ENCODE peak calls at places on chromosomes 12 and 14, in four cellular contexts. X is GM23248, I is adipocyte, R is transverse colon. L is an unnamed sample. For H3K9me3 and H3K27me3, the result is how much of the 10 kb centered on the place peaks cover.

GRCh38 chr12:93650626-93651025 is 26.5 kb upstream of the CRADD start:
- DNase-seq in X (no peak), I (no peak), R (no peak), L (no peak)

GRCh38 chr12:100987552-100988277 is 193.1 kb downstream of the ANO4 start:
- DNase-seq in X (peak), I (peak), R (no peak), L (no peak)

GRCh38 chr12:10409387-10409786 is at the start of gene KLRC4:
- DNase-seq in X (no peak), I (peak), R (no peak), L (no peak)

GRCh38 chr14:55180434-55180833 is 11.0 kb downstream of the DLGAP5 start:
- DNase-seq in X (no peak), I (no peak), R (no peak), L (no peak)

GRCh38 chr12:60278209-60278608 is 682.4 kb downstream of the SLC16A7 start:
- DNase-seq in X (no peak), I (no peak), R (no peak), L (no peak)

GRCh38 chr14:69372146-69372545 is 26.0 kb downstream of the ERH start:
- DNase-seq in X (no peak), I (no peak), R (no peak), L (no peak)

GRCh38 chr12:93626160-93626559 is 51.0 kb upstream of the CRADD start:
- DNase-seq in X (no peak), I (no peak), R (no peak), L (no peak)

GRCh38 chr12:52600941-52601481 is at the start of gene KRT72:
- DNase-seq in X (no peak), I (no peak), R (no peak), L (no peak)

GRCh38 chr12:95963104-95963503 is 20.0 kb downstream of the AMDHD1 start:
- DNase-seq in X (no peak), I (no peak), R (no peak), L (no peak)

GRCh38 chr14:59376691-59377090 is 88.5 kb downstream of the GPR135 start:
- DNase-seq in X (no peak), I (no peak), R (no peak), L (no peak)

GRCh38 chr14:65032319-65032718 is 45.6 kb downstream of the FNTB start:
- DNase-seq in X (no peak), I (no peak), R (peak), L (no peak)

GRCh38 chr12:131752457-131752856 is 41.6 kb downstream of the SFSWAP start:
- DNase-seq in X (no peak), I (no peak), R (no peak), L (no peak)

GRCh38 chr14:104796682-104797081 is 1.1 kb upstream of the AKT1 start:
- DNase-seq in X (no peak), I (no peak), R (no peak), L (no peak)

GRCh38 chr12:92030618-92031017 is 115.0 kb downstream of the BTG1 start:
- DNase-seq in X (no peak), I (peak), R (peak), L (peak)

GRCh38 chr12:78002878-78003277 is 172.2 kb downstream of the NAV3 start:
- DNase-seq in X (peak), I (peak), R (no peak), L (no peak)

GRCh38 chr12:143964-144649 is 69.8 kb downstream of the SLC6A12 start:
- DNase-seq in X (peak), I (no peak), R (peak), L (no peak)

GRCh38 chr12:80939231-80939950 is 1.7 kb upstream of the LIN7A start:
- DNase-seq in X (no peak), I (no peak), R (no peak), L (no peak)

GRCh38 chr12:105721051-105721825 is 390.7 kb downstream of the C12orf75 start:
- DNase-seq in X (peak), I (peak), R (no peak), L (no peak)

GRCh38 chr14:32349322-32349721 is 20.2 kb downstream of the AKAP6 start:
- DNase-seq in X (no peak), I (no peak), R (no peak), L (no peak)

GRCh38 chr14:90696728-90697127 is 119.5 kb downstream of the TTC7B start:
- DNase-seq in X (no peak), I (no peak), R (no peak), L (no peak)

GRCh38 chr14:68979021-68979721 is at the start of gene ACTN1:
- DNase-seq in X (peak), I (peak), R (peak), L (peak)

GRCh38 chr14:35747379-35747778 is 61.7 kb downstream of the RALGAPA1 start:
- DNase-seq in X (no peak), I (peak), R (no peak), L (no peak)

GRCh38 chr14:34857689-34858449 is 17.3 kb downstream of the BAZ1A start:
- DNase-seq in X (no peak), I (no peak), R (no peak), L (no peak)

GRCh38 chr14:68168460-68169109 is 349.0 kb downstream of the RAD51B start:
- DNase-seq in X (no peak), I (no peak), R (no peak), L (no peak)

GRCh38 chr12:79121486-79121885 is 256.9 kb downstream of the SYT1 start:
- DNase-seq in X (peak), I (no peak), R (no peak), L (no peak)

GRCh38 chr14:54502602-54503001 is 7.1 kb upstream of the CGRRF1 start:
- DNase-seq in X (peak), I (peak), R (no peak), L (no peak)

GRCh38 chr12:106586803-106587684 is 4.2 kb downstream of the RFX4 start:
- DNase-seq in X (no peak), I (peak), R (no peak), L (no peak)

GRCh38 chr12:83365317-83365716 is 678.6 kb downstream of the TMTC2 start:
- DNase-seq in X (no peak), I (no peak), R (no peak), L (no peak)

GRCh38 chr12:7039403-7039802 is 21.1 kb upstream of the C1S start:
- DNase-seq in X (no peak), I (no peak), R (no peak), L (no peak)

DNA sequence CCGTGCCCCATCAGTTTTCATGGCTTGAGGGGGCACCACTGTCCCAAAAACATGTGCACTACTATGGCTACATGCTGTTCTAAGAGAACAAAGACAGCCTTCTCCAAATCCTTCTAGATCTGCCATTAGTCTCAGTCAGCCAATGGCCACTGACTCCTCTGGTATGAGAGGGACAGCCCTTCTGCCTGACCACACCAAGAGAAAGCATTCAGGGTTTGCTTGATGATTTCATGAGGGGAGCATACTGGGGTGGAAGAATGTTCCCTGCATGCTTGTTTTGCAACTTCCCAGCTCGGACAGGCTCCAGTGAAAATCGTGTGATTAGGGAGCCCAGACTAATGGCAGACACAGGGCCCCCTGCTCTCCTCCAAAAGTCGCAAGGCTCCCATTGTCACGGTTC is 199.6 kb upstream of the ALG10B start:
- DNase-seq in X (no peak), I (peak), R (no peak), L (no peak)
- H3K9me3 ChIP-seq in X (under half), I (under half), R (under half), L (under half)

GRCh38 chr12:49949124-49949845 is 1.3 kb upstream of the AQP2 start:
- DNase-seq in X (no peak), I (no peak), R (no peak), L (no peak)

GRCh38 chr12:49952396-49953055 is 2.0 kb downstream of the AQP2 start:
- DNase-seq in X (no peak), I (no peak), R (no peak), L (no peak)

GRCh38 chr12:49951411-49952105 is 1.0 kb downstream of the AQP2 start:
- DNase-seq in X (no peak), I (no peak), R (no peak), L (no peak)

GRCh38 chr12:49949866-49950265 is 671 bp upstream of the AQP2 start:
- DNase-seq in X (no peak), I (no peak), R (no peak), L (no peak)

DNA sequence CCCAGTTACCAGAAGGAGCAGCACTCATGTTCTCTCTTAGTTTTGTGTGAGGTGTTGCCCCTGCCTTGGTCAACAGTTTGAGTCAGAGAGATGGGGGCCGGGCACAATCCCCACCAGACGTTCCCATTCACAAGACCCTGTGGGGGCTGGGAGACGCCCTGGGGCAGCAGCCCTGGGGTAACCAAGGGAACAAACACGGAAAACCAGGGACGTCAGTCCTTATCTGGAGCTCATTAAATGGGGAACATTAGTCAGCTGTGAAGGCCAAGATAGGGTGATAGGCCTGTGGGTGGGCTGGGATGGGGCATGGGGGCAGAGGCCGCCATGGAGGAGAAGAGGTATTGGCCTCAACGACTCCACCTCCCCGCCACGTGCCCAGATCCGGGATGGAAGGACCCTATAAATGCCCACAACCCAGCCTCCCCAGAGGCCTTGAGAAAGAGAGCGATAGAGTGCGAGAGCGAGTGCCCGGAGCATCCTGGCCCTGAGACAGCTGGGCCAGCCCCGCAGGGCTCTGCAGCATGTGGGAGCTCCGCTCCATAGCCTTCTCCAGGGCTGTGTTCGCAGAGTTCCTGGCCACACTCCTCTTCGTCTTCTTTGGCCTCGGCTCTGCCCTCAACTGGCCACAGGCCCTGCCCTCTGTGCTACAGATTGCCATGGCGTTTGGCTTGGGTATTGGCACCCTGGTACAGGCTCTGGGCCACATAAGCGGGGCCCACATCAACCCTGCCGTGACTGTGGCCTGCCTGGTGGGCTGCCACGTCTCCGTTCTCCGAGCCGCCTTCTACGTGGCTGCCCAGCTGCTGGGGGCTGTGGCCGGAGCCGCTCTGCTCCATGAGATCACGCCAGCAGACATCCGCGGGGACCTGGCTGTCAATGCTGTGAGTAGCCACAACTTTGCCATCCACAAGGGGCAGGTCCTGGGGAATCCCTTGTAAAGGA is at the start of gene AQP2:
- DNase-seq in X (no peak), I (no peak), R (no peak), L (no peak)
- H3K27me3 ChIP-seq in X (under half), I (under half), R (under half), L (under half)

DNA sequence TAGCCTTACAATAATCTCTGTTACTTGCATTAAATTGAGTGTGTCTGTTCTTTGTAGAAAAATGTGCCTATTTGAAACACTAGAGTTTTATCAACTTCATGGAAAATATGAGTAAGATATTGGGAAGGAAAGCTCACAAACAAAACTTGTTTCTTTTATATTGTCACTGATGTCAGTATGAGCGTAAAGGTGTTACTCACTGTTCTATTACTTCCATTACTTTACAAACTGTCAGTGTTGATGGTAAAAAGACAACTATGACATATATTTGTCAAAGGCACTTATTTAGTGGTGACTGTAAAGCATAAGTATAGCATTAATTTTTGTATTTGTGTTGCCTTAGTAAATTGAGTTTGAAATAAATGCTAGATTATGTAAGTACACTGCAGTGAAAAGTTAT is 193.7 kb upstream of the FLRT2 start:
- DNase-seq in X (no peak), I (no peak), R (no peak), L (no peak)
- H3K9me3 ChIP-seq in X (under half), I (under half), R (under half), L (under half)

DNA sequence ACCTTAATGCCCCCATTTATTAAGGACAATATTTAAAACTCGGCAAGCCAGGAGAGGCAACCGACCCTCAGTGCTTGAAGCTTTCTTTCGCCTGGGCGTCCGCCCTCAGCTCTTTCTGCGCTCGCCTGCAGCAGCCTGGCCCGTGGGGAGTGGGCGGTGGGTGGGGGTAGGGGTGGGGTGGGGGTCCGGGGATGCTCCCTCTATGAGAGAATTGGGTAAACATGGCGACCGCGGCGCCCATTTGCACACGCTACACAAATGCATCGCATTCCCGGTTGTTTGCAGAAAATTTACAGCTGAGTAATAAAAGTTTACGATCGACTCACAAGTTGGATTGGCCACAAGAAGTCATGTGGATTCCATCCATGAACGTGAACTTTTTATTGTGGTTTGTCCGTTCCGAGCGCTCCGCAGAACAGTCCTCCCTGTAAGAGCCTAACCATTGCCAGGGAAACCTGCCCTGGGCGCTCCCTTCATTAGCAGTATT is 7.7 kb downstream of the HOXC8 start:
- DNase-seq in X (peak), I (no peak), R (no peak), L (no peak)
- H3K27me3 ChIP-seq in X (under half), I (under half), R (half or more), L (half or more)

DNA sequence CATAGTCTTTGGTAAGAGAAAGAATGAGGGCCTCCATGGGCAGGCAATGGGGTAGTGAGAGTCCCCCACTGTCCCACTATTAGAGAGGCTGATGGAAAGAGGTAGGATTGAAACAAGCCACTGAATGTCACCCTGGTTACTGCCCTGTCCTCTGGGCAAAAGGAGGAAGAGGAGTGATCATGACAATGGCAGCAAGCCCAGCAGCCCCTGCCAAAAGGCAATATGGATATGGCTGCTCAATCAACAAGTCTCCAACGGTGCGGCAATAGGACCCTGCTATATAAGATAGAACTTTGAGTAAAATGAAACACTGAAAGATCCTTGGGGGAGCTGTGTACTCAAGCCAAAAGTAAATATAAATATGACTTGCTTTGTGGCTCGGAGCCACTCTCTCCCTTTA is 6.1 kb downstream of the POMT2 start:
- DNase-seq in X (no peak), I (no peak), R (no peak), L (no peak)
- H3K9me3 ChIP-seq in X (under half), I (under half), R (under half), L (under half)

GRCh38 chr12:114694436-114695304 is 10.7 kb upstream of the TBX3 start:
- DNase-seq in X (no peak), I (no peak), R (no peak), L (no peak)

GRCh38 chr12:114696443-114697245 is 12.7 kb upstream of the TBX3 start:
- DNase-seq in X (no peak), I (no peak), R (no peak), L (no peak)

GRCh38 chr12:114693532-114693931 is 9.6 kb upstream of the TBX3 start:
- DNase-seq in X (no peak), I (no peak), R (no peak), L (no peak)

GRCh38 chr12:114697246-114697716 is 13.3 kb upstream of the TBX3 start:
- DNase-seq in X (no peak), I (no peak), R (no peak), L (no peak)

GRCh38 chr12:114695305-114695592 is 11.3 kb upstream of the TBX3 start:
- DNase-seq in X (no peak), I (no peak), R (no peak), L (no peak)
- H3K27me3 ChIP-seq in X (under half), I (half or more), R (half or more), L (half or more)